ENCODE peak calls at places on chromosomes 5 and 9, in nine cellular contexts. S, P, U, M, G, H, L, V and E are unnamed samples.

GRCh38 chr5:139808481-139809330 is 13.1 kb downstream of the PSD2 start:
- DNase-seq in S (peak), P (peak), U (no peak), M (no peak), G (no peak), H (no peak), L (peak), V (no peak), E (peak)

GRCh38 chr5:9479981-9480380 is 65.9 kb downstream of the SEMA5A start:
- DNase-seq in S (no peak), P (no peak), U (no peak), M (no peak), G (no peak), H (no peak), L (no peak), V (no peak), E (no peak)

GRCh38 chr5:9294793-9295465 is 250.9 kb downstream of the SEMA5A start:
- DNase-seq in S (no peak), P (no peak), U (no peak), M (no peak), G (no peak), H (no peak), L (no peak), V (no peak), E (no peak)

GRCh38 chr9:34256104-34256503 is 73.0 kb downstream of the KIF24 start:
- DNase-seq in S (no peak), P (no peak), U (no peak), M (no peak), G (no peak), H (no peak), L (no peak), V (no peak), E (no peak)

GRCh38 chr9:2271426-2271825 is 256.3 kb downstream of the SMARCA2 start:
- DNase-seq in S (peak), P (no peak), U (peak), M (no peak), G (no peak), H (no peak), L (no peak), V (no peak), E (no peak)

GRCh38 chr5:35046754-35047153 is 995 bp downstream of the AGXT2 start:
- DNase-seq in S (no peak), P (no peak), U (no peak), M (peak), G (no peak), H (no peak), L (peak), V (no peak), E (no peak)

GRCh38 chr9:134062461-134063087 is 5.3 kb downstream of the BRD3 start:
- DNase-seq in S (no peak), P (no peak), U (no peak), M (no peak), G (no peak), H (no peak), L (no peak), V (no peak), E (no peak)

GRCh38 chr5:982377-983237 is 26.0 kb upstream of the NKD2 start:
- DNase-seq in S (no peak), P (no peak), U (peak), M (no peak), G (no peak), H (peak), L (no peak), V (peak), E (no peak)

GRCh38 chr9:133760713-133761290 is 22.6 kb upstream of the SARDH start:
- DNase-seq in S (no peak), P (no peak), U (no peak), M (no peak), G (no peak), H (no peak), L (no peak), V (no peak), E (no peak)

GRCh38 chr5:124621279-124621678 is 125.2 kb downstream of the ZNF608 start:
- DNase-seq in S (no peak), P (no peak), U (no peak), M (no peak), G (no peak), H (no peak), L (no peak), V (no peak), E (no peak)

GRCh38 chr9:86977205-86977835 is 30.0 kb upstream of the GAS1 start:
- DNase-seq in S (no peak), P (no peak), U (no peak), M (no peak), G (no peak), H (no peak), L (no peak), V (no peak), E (no peak)

GRCh38 chr5:97183100-97183929 is at the start of gene RIOK2:
- DNase-seq in S (peak), P (peak), U (peak), M (peak), G (peak), H (peak), L (peak), V (peak), E (peak)

GRCh38 chr5:14744296-14745187 is 80.0 kb downstream of the OTULIN start:
- DNase-seq in S (peak), P (no peak), U (no peak), M (no peak), G (no peak), H (no peak), L (no peak), V (no peak), E (no peak)

GRCh38 chr9:78015242-78015641 is 16.4 kb downstream of the GNAQ start:
- DNase-seq in S (no peak), P (no peak), U (no peak), M (no peak), G (no peak), H (no peak), L (no peak), V (no peak), E (no peak)

GRCh38 chr5:82635561-82636288 is 357.6 kb upstream of the RPS23 start:
- DNase-seq in S (peak), P (no peak), U (peak), M (peak), G (peak), H (no peak), L (peak), V (no peak), E (no peak)

GRCh38 chr9:36407122-36407723 is 7.2 kb upstream of the RNF38 start:
- DNase-seq in S (peak), P (no peak), U (peak), M (peak), G (peak), H (no peak), L (peak), V (peak), E (no peak)

GRCh38 chr9:78278177-78278777 is 18.6 kb upstream of the PSAT1 start:
- DNase-seq in S (no peak), P (no peak), U (no peak), M (no peak), G (no peak), H (no peak), L (peak), V (no peak), E (no peak)

GRCh38 chr5:39270172-39270848 is 50.9 kb upstream of the FYB1 start:
- DNase-seq in S (peak), P (no peak), U (no peak), M (no peak), G (no peak), H (no peak), L (no peak), V (no peak), E (no peak)

GRCh38 chr9:135809166-135809565 is 98.2 kb downstream of the CAMSAP1 start:
- DNase-seq in S (no peak), P (no peak), U (no peak), M (peak), G (no peak), H (no peak), L (peak), V (no peak), E (no peak)

GRCh38 chr9:87853289-87853688 is 29.4 kb upstream of the SPATA31E1 start:
- DNase-seq in S (no peak), P (no peak), U (no peak), M (no peak), G (no peak), H (no peak), L (no peak), V (no peak), E (peak)

GRCh38 chr9:129737479-129738269 is 15.2 kb downstream of the PTGES start:
- DNase-seq in S (peak), P (peak), U (peak), M (peak), G (no peak), H (peak), L (peak), V (peak), E (peak)

GRCh38 chr9:137222190-137223077 is at the start of gene RNF208:
- DNase-seq in S (no peak), P (no peak), U (no peak), M (no peak), G (no peak), H (no peak), L (no peak), V (no peak), E (no peak)

GRCh38 chr9:125752070-125752628 is 5.0 kb downstream of the PBX3 start:
- DNase-seq in S (no peak), P (no peak), U (no peak), M (no peak), G (no peak), H (no peak), L (peak), V (no peak), E (no peak)

GRCh38 chr9:119053070-119053469 is 316.2 kb downstream of the BRINP1 start:
- DNase-seq in S (no peak), P (no peak), U (no peak), M (no peak), G (no peak), H (no peak), L (no peak), V (no peak), E (no peak)
- TF ChIP-seq CTCF in S (no peak), P (no peak), U (no peak), M (no peak), G (no peak), H (no peak), L (no peak), V (no peak), E (no peak)

DNA sequence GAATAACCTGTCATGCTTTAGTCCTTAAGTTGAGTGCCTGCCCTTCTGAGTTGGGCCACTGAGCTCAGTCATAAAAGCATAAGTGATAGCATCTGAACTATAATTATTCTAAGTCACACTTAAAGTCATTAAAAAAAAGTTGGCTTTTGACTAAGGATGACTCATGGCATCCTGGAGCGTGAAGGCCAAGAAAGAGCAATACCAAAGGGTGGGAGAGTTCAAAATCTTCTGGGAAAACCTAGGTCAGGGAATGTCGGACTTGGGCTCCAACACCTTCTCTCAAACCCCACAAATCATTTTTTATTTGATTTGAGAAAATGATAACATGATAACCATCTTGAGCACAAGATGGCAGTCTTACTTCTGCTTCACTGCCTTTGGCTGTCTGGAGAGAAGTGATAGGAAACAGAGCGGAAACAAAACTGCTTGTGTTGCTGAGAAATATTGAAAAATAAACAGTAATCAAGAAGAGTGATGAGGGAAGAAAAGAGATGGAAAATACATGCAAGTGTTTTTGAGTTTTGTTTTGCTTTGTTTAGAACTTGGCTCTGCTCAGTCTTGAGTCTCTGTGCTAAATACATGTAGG is 16.9 kb upstream of the NTRK2 start:
- DNase-seq in S (no peak), P (no peak), U (no peak), M (no peak), G (no peak), H (no peak), L (peak), V (no peak), E (no peak)
- TF ChIP-seq CTCF in S (no peak), P (no peak), U (no peak), M (no peak), G (no peak), H (no peak), L (no peak), V (no peak), E (no peak)

DNA sequence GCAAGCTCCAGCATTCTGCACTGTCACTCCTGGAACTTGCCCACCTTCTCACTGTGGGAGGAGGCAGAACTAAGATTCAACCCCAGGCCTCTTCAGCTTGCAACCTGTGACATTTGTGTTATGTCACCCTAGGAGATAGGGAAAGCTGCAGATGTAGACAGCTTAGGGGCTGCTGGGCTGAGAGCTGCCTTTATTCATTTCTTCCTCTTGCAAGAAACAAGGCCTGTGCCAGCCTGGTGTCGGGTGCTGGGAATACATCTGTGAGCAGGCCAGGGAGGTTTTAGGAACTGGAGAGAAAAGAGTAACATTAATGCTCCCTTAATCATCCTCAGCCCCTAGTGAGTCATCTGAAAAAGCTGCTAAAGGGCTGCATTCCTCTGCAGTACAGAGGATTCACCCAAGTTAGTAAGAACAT is 101.8 kb downstream of the FGF18 start:
- DNase-seq in S (no peak), P (no peak), U (peak), M (peak), G (no peak), H (no peak), L (peak), V (no peak), E (no peak)
- TF ChIP-seq CTCF in S (no peak), P (no peak), U (no peak), M (peak), G (no peak), H (no peak), L (no peak), V (no peak), E (no peak)

DNA sequence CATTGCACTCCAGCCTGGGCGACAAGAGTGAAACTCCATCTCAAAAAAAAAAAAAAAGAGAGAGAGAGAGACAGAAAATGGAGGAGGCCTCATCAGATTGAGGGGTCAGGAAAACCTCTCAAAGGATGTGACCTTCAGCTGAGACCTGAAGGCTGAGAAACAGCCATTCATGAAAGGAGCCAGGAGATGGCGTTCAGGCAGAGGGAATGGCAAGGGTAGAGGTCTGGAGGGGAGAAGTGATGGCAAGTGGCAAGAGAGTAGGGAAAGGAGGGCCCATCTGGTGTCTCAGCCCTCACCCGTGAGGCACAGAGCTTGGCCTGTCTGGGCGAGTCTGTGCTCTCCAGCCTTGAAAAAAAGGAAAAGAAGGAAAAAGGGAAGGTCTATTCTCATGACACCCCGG is 17.0 kb downstream of the CAMK2A start:
- DNase-seq in S (peak), P (no peak), U (peak), M (peak), G (peak), H (no peak), L (peak), V (no peak), E (no peak)
- TF ChIP-seq CTCF in S (peak), P (no peak), U (peak), M (peak), G (no peak), H (peak), L (peak), V (no peak), E (no peak)

DNA sequence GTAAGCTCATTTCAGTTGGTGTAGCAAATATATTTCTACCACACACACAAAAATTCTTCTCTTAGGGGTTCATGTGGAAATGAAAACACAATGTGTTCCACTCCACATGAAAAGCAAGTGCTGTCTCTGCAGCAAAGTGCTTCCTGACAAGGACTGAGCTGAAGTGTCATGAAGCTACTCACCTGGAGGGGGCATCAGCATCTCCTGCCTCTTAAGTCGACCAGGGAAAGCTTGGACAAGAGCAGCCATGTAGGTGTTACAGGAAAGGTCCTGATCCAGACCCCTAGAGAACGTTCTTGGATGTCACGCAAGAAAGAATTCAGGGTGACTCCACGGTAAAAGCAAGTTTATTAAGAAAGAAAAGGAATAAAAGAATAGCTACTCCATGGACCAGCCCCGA is 62.8 kb downstream of the SV2C start:
- DNase-seq in S (peak), P (no peak), U (peak), M (no peak), G (no peak), H (no peak), L (no peak), V (no peak), E (no peak)
- TF ChIP-seq CTCF in S (peak), P (no peak), U (no peak), M (no peak), G (peak), H (peak), L (no peak), V (no peak), E (no peak)

GRCh38 chr9:3403315-3403714 is 122.5 kb downstream of the RFX3 start:
- DNase-seq in S (no peak), P (no peak), U (no peak), M (no peak), G (no peak), H (no peak), L (no peak), V (no peak), E (no peak)
- TF ChIP-seq CTCF in S (no peak), P (no peak), U (no peak), M (no peak), G (no peak), H (no peak), L (no peak), V (no peak), E (no peak)

GRCh38 chr5:6197427-6197826 is 180.9 kb downstream of the MED10 start:
- DNase-seq in S (no peak), P (no peak), U (no peak), M (no peak), G (no peak), H (no peak), L (no peak), V (no peak), E (no peak)
- TF ChIP-seq CTCF in S (no peak), P (no peak), U (no peak), M (no peak), G (no peak), H (no peak), L (no peak), V (no peak), E (no peak)